ENCODE peak calls at places on chromosome 6, in nine cellular contexts. Y is prostate gland, X is HepG2, S is Peyer's patch, C is body of pancreas, I is sigmoid colon, P is K562, J is GM12891, G is esophagus squamous epithelium. B is an unnamed sample.

GRCh38 chr6:111418971-111419693 is 63.9 kb downstream of the REV3L start:
- DNase-seq in Y (no peak), X (no peak), S (no peak), C (no peak), I (no peak), P (no peak), J (no peak), G (no peak), B (peak; percentile 5)

GRCh38 chr6:13794184-13794583 is 20.2 kb downstream of the MCUR1 start:
- DNase-seq in Y (no peak), X (no peak), S (no peak), C (no peak), I (no peak), P (no peak), J (no peak), G (no peak), B (peak; percentile 49)

GRCh38 chr6:144033816-144034540 is 25.9 kb upstream of the PLAGL1 start:
- DNase-seq in Y (no peak), X (no peak), S (no peak), C (no peak), I (no peak), P (peak; percentile 32), J (no peak), G (no peak), B (no peak)

GRCh38 chr6:109799664-109800063 is 108.6 kb downstream of the FIG4 start:
- DNase-seq in Y (no peak), X (no peak), S (no peak), C (no peak), I (no peak), P (no peak), J (no peak), G (no peak), B (no peak)

GRCh38 chr6:6772751-6773150 is 184.2 kb downstream of the LY86 start:
- DNase-seq in Y (no peak), X (no peak), S (no peak), C (peak; percentile 50), I (no peak), P (no peak), J (no peak), G (no peak), B (no peak)

GRCh38 chr6:136289327-136289578 is 393 bp downstream of the BCLAF1 start:
- DNase-seq in Y (peak; percentile 87), X (peak; percentile 90), S (peak; percentile 91), C (peak; percentile 90), I (peak; percentile 95), P (peak; percentile 94), J (peak; percentile 49), G (peak; percentile 68), B (peak; percentile 25)

GRCh38 chr6:76972463-76972862 is 490.8 kb downstream of the HTR1B start:
- DNase-seq in Y (no peak), X (no peak), S (no peak), C (no peak), I (no peak), P (no peak), J (no peak), G (no peak), B (no peak)

GRCh38 chr6:49052901-49053300 is 410.2 kb downstream of the MMUT start:
- DNase-seq in Y (no peak), X (no peak), S (no peak), C (no peak), I (no peak), P (no peak), J (no peak), G (no peak), B (no peak)

GRCh38 chr6:9334979-9335378 is 899.6 kb upstream of the SLC35B3 start:
- DNase-seq in Y (no peak), X (no peak), S (no peak), C (no peak), I (no peak), P (no peak), J (no peak), G (no peak), B (no peak)

GRCh38 chr6:73854998-73855718 is 159.2 kb downstream of the CD109 start:
- DNase-seq in Y (peak; percentile 20), X (peak; percentile 46), S (no peak), C (no peak), I (no peak), P (peak; percentile 29), J (peak; percentile 7), G (no peak), B (no peak)

GRCh38 chr6:163872335-163872734 is 457.8 kb downstream of the QKI start:
- DNase-seq in Y (peak; percentile 37), X (no peak), S (no peak), C (no peak), I (no peak), P (no peak), J (no peak), G (no peak), B (no peak)

GRCh38 chr6:20707870-20708269 is 173.6 kb downstream of the CDKAL1 start:
- DNase-seq in Y (no peak), X (no peak), S (no peak), C (no peak), I (no peak), P (no peak), J (no peak), G (no peak), B (no peak)

GRCh38 chr6:105087571-105088211 is 92.1 kb downstream of the POPDC3 start:
- DNase-seq in Y (peak; percentile 62), X (peak; percentile 46), S (no peak), C (peak; percentile 47), I (no peak), P (peak; percentile 46), J (no peak), G (no peak), B (no peak)

GRCh38 chr6:33278392-33278741 is 1.4 kb downstream of the B3GALT4 start:
- DNase-seq in Y (no peak), X (no peak), S (no peak), C (no peak), I (no peak), P (no peak), J (no peak), G (no peak), B (no peak)
- TF ChIP-seq POLR2A in Y (no peak), X (no peak), S (no peak), C (no peak), I (no peak), P (peak; percentile 49), J (no peak), G (no peak), B (no peak)

DNA sequence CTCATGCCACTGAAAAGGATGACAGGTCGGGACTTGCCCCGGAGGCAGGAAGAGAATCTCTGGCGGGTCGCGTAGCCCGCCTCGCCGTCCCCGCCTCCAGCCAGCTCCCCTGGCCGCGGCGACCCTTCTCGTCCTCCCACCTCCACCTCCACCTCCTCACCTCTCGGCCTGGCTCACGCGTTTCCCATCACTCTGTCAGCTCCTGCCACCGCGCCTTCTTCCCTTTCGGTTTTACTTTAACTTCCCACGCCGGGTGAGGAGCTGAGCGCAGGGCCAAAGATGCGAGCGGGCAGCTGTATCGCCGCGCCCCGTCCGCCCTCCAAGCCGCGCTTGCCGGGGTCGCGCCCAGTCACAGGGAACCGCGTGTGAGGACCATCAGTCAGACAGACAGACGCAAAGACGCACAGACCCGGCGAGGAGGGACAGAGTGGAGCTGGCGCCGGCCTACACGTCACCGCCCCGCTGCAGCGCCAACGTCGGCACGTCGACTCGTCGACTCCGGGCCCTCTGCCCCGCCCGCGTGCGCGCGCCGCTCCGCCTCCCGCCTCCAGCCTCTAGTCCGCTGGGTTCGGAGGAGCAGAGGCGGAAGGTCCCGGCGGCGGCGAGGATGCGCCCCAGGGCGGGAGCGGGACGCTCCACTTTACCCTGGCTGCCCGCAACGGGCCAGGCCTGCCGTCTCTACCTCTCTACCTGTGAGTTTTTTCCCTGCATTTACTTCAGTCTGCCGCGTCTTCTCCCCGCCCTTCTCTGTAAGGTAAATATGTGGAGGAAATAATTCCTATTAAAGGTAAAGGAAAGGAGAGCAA is at the start of gene ASCC3:
- DNase-seq in Y (peak; percentile 93), X (peak; percentile 78), S (peak; percentile 97), C (peak; percentile 91), I (peak; percentile 95), P (peak; percentile 90), J (peak; percentile 74), G (peak; percentile 36), B (peak; percentile 65)
- TF ChIP-seq POLR2A in Y (peak; percentile 91), X (peak; percentile 90), S (peak; percentile 85), C (peak; percentile 79), I (peak; percentile 25), P (peak; percentile 93), J (peak; percentile 72), G (peak; percentile 47), B (peak; percentile 83)

DNA sequence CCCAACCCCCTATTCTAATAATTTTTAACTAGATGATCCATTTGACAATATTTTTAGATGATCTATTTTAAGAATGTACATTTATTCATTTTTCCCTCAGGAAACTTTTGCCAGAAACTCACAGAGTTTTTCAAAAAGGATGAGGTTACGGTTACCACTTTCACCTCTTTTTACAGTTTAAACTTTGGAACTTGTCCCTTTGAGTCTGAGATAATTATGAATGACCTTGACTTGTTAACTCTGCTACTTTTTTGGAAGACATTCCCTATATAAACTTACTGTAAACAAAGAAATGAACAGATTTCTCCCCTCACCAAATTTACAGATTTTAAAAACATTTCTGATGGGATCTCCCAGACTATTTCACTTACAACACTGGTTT is 18.4 kb upstream of the BLOC1S5 start:
- DNase-seq in Y (no peak), X (no peak), S (no peak), C (no peak), I (no peak), P (no peak), J (no peak), G (no peak), B (no peak)
- TF ChIP-seq POLR2A in Y (no peak), X (no peak), S (no peak), C (no peak), I (no peak), P (no peak), J (no peak), G (no peak), B (no peak)

GRCh38 chr6:113995632-113996031 is 24.7 kb upstream of the HDAC2 start:
- DNase-seq in Y (no peak), X (peak; percentile 19), S (no peak), C (no peak), I (peak; percentile 69), P (no peak), J (no peak), G (no peak), B (peak; percentile 19)

GRCh38 chr6:113994934-113995342 is 24.0 kb upstream of the HDAC2 start:
- DNase-seq in Y (peak; percentile 68), X (peak; percentile 87), S (no peak), C (no peak), I (no peak), P (peak; percentile 53), J (no peak), G (no peak), B (peak; percentile 33)

GRCh38 chr6:113998811-113999210 is 27.9 kb upstream of the HDAC2 start:
- DNase-seq in Y (no peak), X (no peak), S (no peak), C (no peak), I (no peak), P (no peak), J (no peak), G (no peak), B (no peak)

GRCh38 chr6:113999284-113999683 is 28.3 kb upstream of the HDAC2 start:
- DNase-seq in Y (no peak), X (no peak), S (no peak), C (no peak), I (no peak), P (no peak), J (no peak), G (no peak), B (no peak)

DNA sequence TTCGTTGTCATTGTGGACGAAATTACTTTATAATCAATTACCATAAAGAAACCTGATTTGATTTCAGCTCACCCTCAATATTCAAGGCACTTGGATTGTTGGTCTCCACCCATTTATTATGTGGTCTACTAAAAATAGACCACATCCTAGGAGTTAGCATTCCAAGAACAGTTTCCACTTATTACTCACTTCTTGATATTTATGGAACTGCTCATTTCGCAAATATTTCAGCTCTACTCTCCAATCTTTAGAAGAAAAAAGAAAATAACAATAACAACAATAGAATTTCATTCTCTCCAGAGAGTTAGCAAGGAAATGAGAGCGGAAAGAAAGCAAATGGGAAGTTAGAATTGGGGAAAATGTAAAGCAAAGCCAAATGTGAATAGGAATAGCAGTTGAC is 26.2 kb upstream of the HDAC2 start:
- DNase-seq in Y (no peak), X (no peak), S (no peak), C (no peak), I (no peak), P (no peak), J (no peak), G (no peak), B (peak; percentile 15)
- TF ChIP-seq POLR2A in Y (no peak), X (no peak), S (no peak), C (no peak), I (no peak), P (no peak), J (no peak), G (no peak), B (no peak)